ENCODE peak calls at places on chromosomes 11 and 22, in four cellular contexts. L, A, I and Q are unnamed samples.
A peak's percentile ranks its signal among the peaks of the same experiment; 100 is the strongest.

GRCh38 chr11:67645521-67646457 is 4.7 kb downstream of the ACY3 start:
- DNase-seq in A (no peak), I (no peak), L (no peak), Q (no peak)

GRCh38 chr11:73430326-73430725 is 54.1 kb downstream of the RELT start:
- DNase-seq in A (no peak), I (no peak), L (no peak), Q (no peak)

GRCh38 chr11:61950035-61950547 is at the start of gene BEST1:
- DNase-seq in A (no peak), I (no peak), L (no peak), Q (no peak)

GRCh38 chr11:9626778-9627394 is 37.0 kb upstream of the SWAP70 start:
- DNase-seq in L (no peak), I (no peak), A (peak; percentile 96), Q (no peak)

GRCh38 chr11:36360833-36361232 is 64.7 kb downstream of the PRR5L start:
- DNase-seq in A (no peak), L (no peak), I (no peak), Q (no peak)

GRCh38 chr22:35480627-35481565 is 59.7 kb upstream of the RASD2 start:
- DNase-seq in A (no peak), I (peak; percentile 59), L (no peak), Q (no peak)

GRCh38 chr22:43521716-43522115 is 109.9 kb downstream of the MPPED1 start:
- DNase-seq in L (no peak), A (no peak), I (no peak), Q (no peak)

GRCh38 chr11:77400306-77400705 is 73.6 kb downstream of the PAK1 start:
- DNase-seq in L (no peak), I (no peak), A (no peak), Q (no peak)

GRCh38 chr11:115706735-115707134 is 202.5 kb upstream of the CADM1 start:
- DNase-seq in I (no peak), A (no peak), L (no peak), Q (no peak)

GRCh38 chr11:14676068-14676467 is 32.5 kb downstream of the PDE3B start:
- DNase-seq in I (no peak), A (no peak), L (no peak), Q (no peak)

GRCh38 chr11:112513417-112513816 is 252.8 kb upstream of the PLET1 start:
- DNase-seq in I (no peak), A (no peak), L (no peak), Q (no peak)

GRCh38 chr11:125433454-125434121 is 62.5 kb downstream of the FEZ1 start:
- DNase-seq in I (peak; percentile 29), L (peak; percentile 44), A (peak; percentile 44), Q (no peak)

GRCh38 chr22:44182591-44183588 is 2.2 kb downstream of the PARVG start:
- DNase-seq in L (no peak), A (no peak), I (peak; percentile 57), Q (no peak)

GRCh38 chr22:19591568-19591967 is 67.4 kb upstream of the CLDN5 start:
- DNase-seq in I (no peak), A (peak; percentile 86), L (no peak), Q (no peak)

GRCh38 chr22:46002757-46003270 is 25.9 kb upstream of the WNT7B start:
- DNase-seq in I (no peak), L (peak; percentile 71), A (no peak), Q (no peak)

GRCh38 chr22:49913026-49913425 is 5.2 kb downstream of the ALG12 start:
- DNase-seq in A (no peak), I (no peak), L (no peak), Q (no peak)

GRCh38 chr11:73177380-73178091 is 35.4 kb upstream of the FCHSD2 start:
- DNase-seq in I (peak; percentile 36), L (no peak), A (peak; percentile 94), Q (no peak)

GRCh38 chr11:46865340-46865739 is 19.3 kb upstream of the CKAP5 start:
- DNase-seq in I (no peak), L (peak; percentile 59), A (peak; percentile 12), Q (no peak)

GRCh38 chr22:20261848-20262581 is 6.1 kb downstream of the RTN4R start:
- DNase-seq in A (no peak), L (no peak), I (no peak), Q (no peak)

GRCh38 chr22:36377022-36377631 is 10.6 kb downstream of the MYH9 start:
- DNase-seq in L (no peak), I (no peak), A (no peak), Q (no peak)

GRCh38 chr22:22033803-22034468 is 51.3 kb upstream of the TOP3B start:
- DNase-seq in L (no peak), A (no peak), I (no peak), Q (no peak)

GRCh38 chr22:22945195-22945594 is 57.6 kb downstream of the IGLL5 start:
- DNase-seq in I (peak; percentile 21), L (no peak), A (no peak), Q (peak; percentile 45)

GRCh38 chr22:20552913-20553401 is 45.5 kb downstream of the MED15 start:
- DNase-seq in L (no peak), I (no peak), A (peak; percentile 91), Q (no peak)

GRCh38 chr11:95262994-95263764 is 32.2 kb upstream of the SESN3 start:
- DNase-seq in I (no peak), L (no peak), A (no peak), Q (no peak)

GRCh38 chr11:57294225-57295131 is 30.3 kb downstream of the TNKS1BP1 start:
- DNase-seq in L (peak; percentile 50), A (peak; percentile 74), I (peak; percentile 81), Q (no peak)

GRCh38 chr11:73463359-73463758 is 87.2 kb downstream of the RELT start:
- DNase-seq in A (no peak), I (no peak), L (peak; percentile 20), Q (no peak)

GRCh38 chr22:31550871-31551370 is 54.6 kb downstream of the SFI1 start:
- DNase-seq in I (no peak), A (no peak), L (no peak), Q (no peak)

GRCh38 chr11:102957953-102958352 is 2.4 kb upstream of the MMP13 start:
- DNase-seq in L (no peak), A (no peak), I (no peak), Q (no peak)

GRCh38 chr22:22129387-22129786 is 115.2 kb upstream of the VPREB1 start:
- DNase-seq in I (no peak), L (no peak), A (no peak), Q (no peak)

GRCh38 chr11:18171377-18172000 is 1.1 kb upstream of the MRGPRX4 start:
- DNase-seq in I (no peak), A (no peak), L (peak; percentile 13), Q (no peak)
- TF ChIP-seq CTCF in I (no peak), A (peak; percentile 29), L (peak; percentile 58), Q (peak; percentile 74)

GRCh38 chr11:110096369-110096976 is 3.3 kb downstream of the ZC3H12C start:
- DNase-seq in L (no peak), I (no peak), A (no peak), Q (no peak)

GRCh38 chr11:110095554-110095953 is 2.4 kb downstream of the ZC3H12C start:
- DNase-seq in A (no peak), I (no peak), L (no peak), Q (no peak)

GRCh38 chr11:110097459-110098012 is 4.3 kb downstream of the ZC3H12C start:
- DNase-seq in A (no peak), I (no peak), L (no peak), Q (no peak)

GRCh38 chr11:110100476-110101240 is 7.5 kb downstream of the ZC3H12C start:
- DNase-seq in L (no peak), A (peak; percentile 87), I (no peak), Q (no peak)

GRCh38 chr11:110098645-110099044 is 5.5 kb downstream of the ZC3H12C start:
- DNase-seq in A (peak; percentile 25), I (no peak), L (no peak), Q (no peak)
- TF ChIP-seq CTCF in A (no peak), I (no peak), L (no peak), Q (peak; percentile 13)

DNA sequence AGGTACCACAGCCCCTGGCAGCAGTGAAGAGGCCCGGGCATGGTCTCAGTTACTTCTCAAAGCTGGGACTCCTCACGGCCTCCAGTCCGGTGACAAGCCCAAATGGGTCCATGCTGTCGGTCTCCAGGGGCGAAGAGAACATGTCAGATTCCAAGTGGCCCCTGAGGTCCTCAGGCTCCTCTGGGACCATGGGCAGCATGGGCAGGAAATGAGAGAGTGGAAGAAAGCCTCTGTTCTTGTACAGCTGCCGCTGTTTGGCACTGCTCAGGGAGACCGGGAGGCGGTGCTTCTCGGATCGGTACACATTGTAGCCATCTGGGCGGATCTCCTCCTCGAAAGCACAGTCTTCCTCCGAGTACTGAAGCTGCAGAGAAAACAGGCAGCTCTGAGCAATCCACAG is 4.6 kb downstream of the FGF19 start:
- DNase-seq in L (peak; percentile 36), I (no peak), A (no peak), Q (no peak)
- TF ChIP-seq CTCF in L (no peak), I (no peak), A (no peak), Q (no peak)

GRCh38 chr22:17903564-17904295 is 120.6 kb downstream of the MICAL3 start:
- DNase-seq in I (no peak), L (no peak), A (peak; percentile 65), Q (no peak)
- TF ChIP-seq CTCF in I (no peak), L (no peak), A (no peak), Q (no peak)

DNA sequence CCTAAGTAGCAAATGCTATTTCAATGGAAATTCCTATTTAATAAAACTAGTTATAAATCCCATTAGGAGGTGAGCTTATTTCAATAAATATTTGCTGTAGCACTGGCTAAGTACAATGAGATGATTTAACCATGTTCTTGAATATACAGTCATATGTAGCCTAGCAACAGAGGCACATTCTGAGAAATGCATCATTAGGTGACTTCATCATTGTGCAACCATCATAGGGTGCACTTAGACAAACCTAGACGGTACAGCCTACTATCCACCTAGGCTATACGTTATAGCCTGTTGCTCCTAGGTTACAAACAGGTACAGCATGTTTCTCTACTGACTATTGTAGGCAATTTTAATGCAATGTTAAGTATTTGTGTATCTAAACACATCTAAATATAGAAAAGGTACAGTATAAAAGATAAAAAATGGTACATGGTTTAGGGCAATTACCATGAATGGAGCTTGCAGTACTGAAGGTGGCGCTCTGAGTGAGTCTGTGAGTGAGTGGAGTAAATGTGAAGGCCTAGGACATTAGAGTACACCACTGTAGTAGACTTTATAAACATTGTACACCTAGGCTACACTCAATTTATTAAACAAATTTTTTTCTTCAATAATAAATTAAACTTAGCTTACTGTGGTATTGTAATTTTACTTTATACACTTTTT is 350.1 kb downstream of the CASP12 start:
- DNase-seq in I (no peak), A (no peak), L (no peak), Q (no peak)
- TF ChIP-seq CTCF in I (no peak), A (peak; percentile 2), L (no peak), Q (no peak)

DNA sequence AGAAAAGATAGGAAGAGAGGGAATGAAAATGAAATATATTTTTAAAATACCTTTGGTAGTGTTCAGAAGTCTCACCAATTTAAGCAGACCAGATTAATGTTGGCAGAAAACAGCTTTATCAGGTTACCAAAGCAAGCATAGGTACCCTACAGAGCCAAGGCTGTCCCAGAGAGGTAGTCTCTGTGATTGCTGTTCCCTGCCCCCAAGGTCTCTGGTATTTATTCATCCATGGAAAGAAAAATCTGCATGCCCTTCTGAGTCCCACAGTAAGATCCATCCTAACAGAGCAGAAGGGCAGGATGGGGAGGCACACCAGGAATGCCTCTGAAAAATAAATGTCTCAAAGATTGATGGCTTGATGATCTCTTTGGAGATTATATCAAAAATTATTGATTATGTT is 122.8 kb downstream of the FAT3 start:
- DNase-seq in A (no peak), L (no peak), I (no peak), Q (no peak)
- TF ChIP-seq CTCF in A (no peak), L (no peak), I (no peak), Q (no peak)